ENCODE peak calls at places on chromosomes 16 and 17, in seven cellular contexts. B, W, D, V, K, M and E are unnamed samples.

GRCh38 chr16:51556694-51557327 is 405.7 kb upstream of the SALL1 start:
- DNase-seq in B (peak), W (peak), D (no peak), V (no peak), K (no peak), M (no peak), E (no peak)

GRCh38 chr17:81927145-81927652 is 336 bp downstream of the MAFG start:
- DNase-seq in B (peak), W (no peak), D (no peak), V (no peak), K (no peak), M (no peak), E (no peak)

GRCh38 chr17:82753516-82753915 is 1.7 kb downstream of the TBCD start:
- DNase-seq in B (no peak), W (no peak), D (no peak), V (no peak), K (no peak), M (no peak), E (no peak)

GRCh38 chr16:66364117-66364958 is 2.2 kb upstream of the CDH5 start:
- DNase-seq in B (peak), W (no peak), D (peak), V (no peak), K (no peak), M (peak), E (no peak)

GRCh38 chr17:40317880-40318834 is 9.2 kb downstream of the RARA start:
- DNase-seq in B (peak), W (peak), D (peak), V (peak), K (peak), M (peak), E (peak)

GRCh38 chr17:78159575-78160158 is 8.7 kb upstream of the SYNGR2 start:
- DNase-seq in B (no peak), W (no peak), D (no peak), V (no peak), K (no peak), M (no peak), E (peak)

GRCh38 chr16:24717411-24717810 is 12.0 kb upstream of the TNRC6A start:
- DNase-seq in B (no peak), W (peak), D (no peak), V (no peak), K (no peak), M (no peak), E (no peak)

GRCh38 chr16:85208181-85208580 is 95.9 kb upstream of the CIBAR2 start:
- DNase-seq in B (peak), W (no peak), D (no peak), V (no peak), K (no peak), M (no peak), E (no peak)

DNA sequence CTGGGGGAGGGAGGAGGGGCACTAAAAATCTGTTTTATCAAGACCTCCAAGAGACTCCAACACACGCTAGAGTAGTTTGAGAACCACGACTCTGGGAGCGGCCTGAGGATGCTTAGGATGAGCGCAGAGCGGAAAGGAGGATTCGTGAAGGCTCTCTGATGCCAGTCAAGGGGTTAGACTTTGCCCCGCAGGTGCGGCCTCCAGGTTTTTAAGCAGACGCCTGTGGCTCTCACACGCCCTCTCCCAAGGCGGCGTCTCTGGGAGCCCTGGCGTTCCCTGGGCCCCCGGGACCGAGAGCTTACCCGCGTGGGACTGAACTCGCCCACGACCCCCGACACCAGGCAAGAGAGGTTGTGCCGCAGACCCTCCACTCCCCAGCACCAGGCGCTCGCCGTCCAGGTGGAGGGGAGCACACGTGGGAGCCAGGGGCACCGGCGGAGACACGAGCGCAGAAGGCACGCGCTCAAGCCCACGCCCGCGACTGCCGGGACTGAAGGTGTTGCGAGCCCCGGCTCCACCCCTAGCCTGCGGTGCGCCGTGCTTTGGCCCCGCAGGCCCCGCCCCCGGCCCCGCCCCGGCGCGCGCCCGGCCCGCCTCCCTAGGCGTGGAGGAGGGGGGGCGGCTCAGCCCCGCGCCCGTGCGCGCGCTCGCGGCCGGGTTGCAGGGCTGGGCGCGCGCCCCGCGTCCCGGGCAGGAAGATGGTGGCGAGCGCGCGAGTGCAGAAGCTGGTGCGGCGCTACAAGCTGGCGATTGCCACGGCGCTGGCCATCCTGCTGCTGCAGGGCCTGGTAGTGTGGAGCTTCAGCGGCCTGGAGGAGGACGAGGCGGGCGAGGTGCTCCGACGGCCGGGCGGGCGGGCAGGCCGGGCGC is at the start of gene XYLT2:
- DNase-seq in B (peak), W (peak), D (peak), V (peak), K (no peak), M (peak), E (peak)
- TF ChIP-seq CTCF in B (no peak), W (no peak), D (no peak), V (no peak), K (no peak), M (no peak), E (no peak)

GRCh38 chr16:3122926-3123570 is 10.7 kb downstream of the ZNF205 start:
- DNase-seq in B (no peak), W (no peak), D (no peak), V (no peak), K (no peak), M (no peak), E (no peak)

GRCh38 chr16:3127745-3128144 is 7.1 kb upstream of the ZNF213 start:
- DNase-seq in B (no peak), W (no peak), D (peak), V (no peak), K (no peak), M (no peak), E (no peak)

GRCh38 chr16:3120435-3120834 is 8.0 kb downstream of the ZNF205 start:
- DNase-seq in B (no peak), W (no peak), D (no peak), V (no peak), K (no peak), M (no peak), E (no peak)

GRCh38 chr16:3121843-3122467 is 9.6 kb downstream of the ZNF205 start:
- DNase-seq in B (no peak), W (no peak), D (no peak), V (no peak), K (no peak), M (peak), E (no peak)

GRCh38 chr16:3123986-3124886 is 10.6 kb upstream of the ZNF213 start:
- DNase-seq in B (peak), W (peak), D (peak), V (peak), K (peak), M (peak), E (peak)
- TF ChIP-seq CTCF in B (peak), W (peak), D (peak), V (peak), K (no peak), M (no peak), E (peak)

GRCh38 chr17:5439446-5439764 is 450 bp upstream of the C1QBP start:
- DNase-seq in B (no peak), W (no peak), D (no peak), V (no peak), K (no peak), M (no peak), E (no peak)
- TF ChIP-seq CTCF in B (no peak), W (no peak), D (peak), V (no peak), K (no peak), M (no peak), E (no peak)

GRCh38 chr16:1312903-1313302 is 3.5 kb downstream of the UBE2I start:
- DNase-seq in B (no peak), W (no peak), D (no peak), V (no peak), K (no peak), M (no peak), E (no peak)
- TF ChIP-seq CTCF in B (no peak), W (no peak), D (no peak), V (no peak), K (no peak), M (no peak), E (no peak)

DNA sequence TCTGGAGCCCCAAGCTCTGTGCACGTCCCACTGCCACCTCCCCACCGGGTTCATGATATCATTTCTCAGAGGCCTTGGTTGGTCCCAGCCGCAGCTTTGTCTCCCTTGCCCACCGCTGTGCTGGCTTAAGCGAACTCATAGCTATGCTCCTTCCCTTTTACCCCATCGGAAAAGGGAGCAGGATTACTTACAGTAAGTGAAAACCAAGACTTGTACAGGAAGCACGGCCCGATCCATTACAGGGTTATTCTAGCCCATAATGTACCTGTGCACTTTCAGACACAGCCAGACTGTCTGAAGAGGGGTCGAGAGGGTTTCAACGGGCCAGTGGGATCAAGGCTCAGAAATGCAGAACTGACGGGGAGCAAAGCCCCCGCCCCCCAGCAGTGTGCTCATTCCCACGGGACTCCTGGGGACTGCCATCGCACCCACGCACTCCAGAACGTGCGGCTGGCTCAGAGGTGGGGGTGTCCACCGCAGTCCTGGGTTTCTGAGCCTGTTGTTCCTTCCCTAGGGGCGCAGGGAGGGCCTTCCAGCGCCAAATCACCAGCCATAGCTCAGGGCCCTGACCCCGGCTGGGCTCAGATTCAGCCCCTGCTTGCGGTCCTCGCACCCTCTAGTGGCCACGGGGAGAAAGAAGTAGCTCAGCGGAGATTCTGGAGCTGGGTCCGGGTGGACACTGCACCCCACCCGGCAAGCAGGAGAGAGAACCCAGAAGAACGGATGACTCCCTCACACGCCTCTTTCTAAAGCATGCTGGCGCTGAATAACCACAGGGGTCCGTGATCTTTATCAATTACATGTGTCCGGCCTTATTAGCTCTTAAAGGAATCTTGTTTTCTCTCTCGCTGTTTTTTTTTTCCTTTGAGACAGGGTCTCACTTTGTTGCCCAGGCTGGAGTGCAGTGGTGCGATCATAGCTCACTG is 44.9 kb upstream of the USP7 start:
- DNase-seq in B (peak), W (peak), D (peak), V (peak), K (peak), M (peak), E (peak)
- TF ChIP-seq CTCF in B (peak), W (peak), D (peak), V (peak), K (peak), M (peak), E (peak)